ENCODE peak calls at places on chromosome 13, in five cellular contexts. J is effector memory CD8-positive, alpha-beta T cell; Z is NCI-H345; W is AG10803; I is NCI-H2029. T is an unnamed sample.

GRCh38 chr13:23433171-23434153 is at the start of gene SACS:
- DNase-seq in Z (peak), W (peak), I (peak), J (no peak), T (peak)

GRCh38 chr13:95862401-95862800 is 185.5 kb downstream of the DNAJC3 start:
- DNase-seq in Z (no peak), W (no peak), I (no peak), J (no peak), T (no peak)

GRCh38 chr13:108915634-108916497 is 286.5 kb downstream of the MYO16 start:
- DNase-seq in I (peak), J (no peak), Z (peak), W (peak), T (peak)

GRCh38 chr13:97249093-97249787 is 27.1 kb downstream of the MBNL2 start:
- DNase-seq in J (no peak), Z (no peak), W (no peak), I (no peak), T (no peak)

GRCh38 chr13:73548444-73548843 is 489.6 kb downstream of the KLF5 start:
- DNase-seq in Z (no peak), I (no peak), J (no peak), W (no peak), T (no peak)

GRCh38 chr13:106617561-106617960 is 49.6 kb upstream of the ARGLU1 start:
- DNase-seq in J (no peak), Z (no peak), I (no peak), W (peak), T (peak)

GRCh38 chr13:100648354-100648753 is 26.2 kb downstream of the TMTC4 start:
- DNase-seq in W (peak), I (no peak), J (no peak), Z (no peak), T (no peak)

GRCh38 chr13:59356607-59357006 is 807.1 kb downstream of the DIAPH3 start:
- DNase-seq in I (peak), W (peak), Z (peak), J (no peak), T (no peak)

GRCh38 chr13:21741396-21741795 is 70.5 kb downstream of the FGF9 start:
- DNase-seq in J (no peak), Z (no peak), W (no peak), I (no peak), T (no peak)

GRCh38 chr13:83221813-83222241 is 660.4 kb downstream of the SLITRK1 start:
- DNase-seq in W (peak), J (no peak), Z (no peak), I (no peak), T (no peak)

GRCh38 chr13:101127741-101128353 is 288.5 kb downstream of the NALCN start:
- DNase-seq in I (peak), W (peak), J (no peak), Z (peak), T (peak)

GRCh38 chr13:80173224-80173623 is 167.7 kb downstream of the SPRY2 start:
- DNase-seq in Z (no peak), W (no peak), I (no peak), J (no peak), T (no peak)

GRCh38 chr13:59250276-59250990 is 913.3 kb downstream of the DIAPH3 start:
- DNase-seq in J (no peak), W (no peak), I (no peak), Z (no peak), T (no peak)

GRCh38 chr13:50810468-50810867 is 33.0 kb downstream of the DLEU7 start:
- DNase-seq in W (no peak), I (no peak), J (no peak), Z (no peak), T (no peak)

T was measured in mesendoderm.